ENCODE peak calls at places on chromosome 15, in eight cellular contexts. Y is uterus, W is mesothelial cell of epicardium, L is ascending aorta, T is adrenal gland, E is tibial artery, A is RWPE1, N is brain microvascular endothelial cell. J is an unnamed sample.

GRCh38 chr15:79811406-79812405 is 85.1 kb downstream of the MTHFS start:
- DNase-seq in Y (peak), W (no peak), L (no peak), T (peak), E (peak), A (peak), N (no peak), J (no peak)

GRCh38 chr15:38217181-38217580 is 35.5 kb upstream of the SPRED1 start:
- DNase-seq in Y (no peak), W (no peak), L (no peak), T (no peak), E (no peak), A (peak), N (peak), J (no peak)

GRCh38 chr15:69537085-69537484 is 84.5 kb downstream of the RPLP1 start:
- DNase-seq in Y (no peak), W (no peak), L (no peak), T (no peak), E (no peak), A (no peak), N (no peak), J (no peak)

GRCh38 chr15:27730878-27731277 is 368.2 kb downstream of the OCA2 start:
- DNase-seq in Y (no peak), W (no peak), L (no peak), T (no peak), E (no peak), A (no peak), N (no peak), J (no peak)

GRCh38 chr15:58066042-58066867 is 744 bp upstream of the ALDH1A2 start:
- DNase-seq in Y (peak), W (peak), L (peak), T (peak), E (peak), A (peak), N (peak), J (peak)

GRCh38 chr15:29097971-29098370 is 171.7 kb downstream of the NSMCE3 start:
- DNase-seq in Y (no peak), W (no peak), L (no peak), T (no peak), E (peak), A (no peak), N (no peak), J (no peak)

GRCh38 chr15:36882487-36883108 is 217.8 kb downstream of the MEIS2 start:
- DNase-seq in Y (no peak), W (no peak), L (no peak), T (no peak), E (no peak), A (no peak), N (no peak), J (no peak)

GRCh38 chr15:78930577-78931388 is 14.1 kb downstream of the CTSH start:
- DNase-seq in Y (no peak), W (no peak), L (no peak), T (peak), E (no peak), A (peak), N (peak), J (no peak)

GRCh38 chr15:68517285-68517711 is 61.5 kb upstream of the CORO2B start:
- DNase-seq in Y (no peak), W (no peak), L (peak), T (no peak), E (peak), A (no peak), N (no peak), J (no peak)

GRCh38 chr15:28098766-28099554 is at the start of gene OCA2:
- DNase-seq in Y (no peak), W (peak), L (peak), T (peak), E (peak), A (no peak), N (no peak), J (peak)

GRCh38 chr15:70033529-70034140 is 64.1 kb downstream of the TLE3 start:
- DNase-seq in Y (peak), W (no peak), L (no peak), T (peak), E (peak), A (peak), N (peak), J (no peak)

GRCh38 chr15:98858610-98859023 is 149.0 kb downstream of the PGPEP1L start:
- DNase-seq in Y (no peak), W (no peak), L (no peak), T (no peak), E (no peak), A (no peak), N (no peak), J (no peak)

GRCh38 chr15:70165811-70166284 is 68.1 kb upstream of the TLE3 start:
- DNase-seq in Y (peak), W (no peak), L (peak), T (peak), E (peak), A (no peak), N (no peak), J (no peak)

GRCh38 chr15:85756411-85757072 is 38.2 kb downstream of the KLHL25 start:
- DNase-seq in Y (peak), W (no peak), L (peak), T (no peak), E (peak), A (no peak), N (no peak), J (no peak)

GRCh38 chr15:71411538-71412482 is 296.5 kb downstream of the THSD4 start:
- DNase-seq in Y (peak), W (no peak), L (peak), T (no peak), E (peak), A (no peak), N (peak), J (peak)

DNA sequence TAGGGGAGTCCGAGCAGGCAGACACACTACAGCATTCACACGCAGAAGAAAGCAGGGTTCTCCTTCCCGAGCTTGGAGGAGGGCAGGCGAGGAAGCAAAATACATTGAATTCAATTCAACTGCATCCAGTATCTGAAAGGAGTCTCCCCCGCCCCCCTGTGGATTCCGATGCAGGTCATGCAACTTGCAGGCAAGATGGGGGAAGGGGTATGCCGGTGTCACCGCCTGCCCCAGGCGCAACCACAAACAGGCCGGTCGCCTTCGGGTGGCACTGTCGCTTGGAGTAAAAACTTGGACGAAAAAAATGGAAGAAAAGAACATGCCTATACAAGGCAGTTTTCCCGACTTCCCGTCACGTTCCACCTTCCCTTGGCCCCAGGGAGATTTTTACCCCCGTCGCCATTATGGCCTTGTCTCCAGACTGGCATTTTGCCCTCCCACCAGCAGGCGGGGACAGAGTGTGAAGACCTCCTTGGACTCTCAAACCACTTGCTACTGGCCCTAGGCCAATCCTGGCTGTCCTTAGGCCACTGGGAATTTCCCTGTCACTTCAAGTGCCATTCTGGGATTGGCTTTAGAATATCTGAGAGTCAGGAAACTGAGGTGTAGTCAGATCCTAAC is 1.6 kb upstream of the NTRK3 start:
- DNase-seq in Y (no peak), W (no peak), L (peak), T (peak), E (peak), A (no peak), N (no peak), J (no peak)
- TF ChIP-seq CTCF in Y (no peak), W (no peak), L (peak), T (no peak), E (peak), A (no peak), N (peak), J (no peak)

DNA sequence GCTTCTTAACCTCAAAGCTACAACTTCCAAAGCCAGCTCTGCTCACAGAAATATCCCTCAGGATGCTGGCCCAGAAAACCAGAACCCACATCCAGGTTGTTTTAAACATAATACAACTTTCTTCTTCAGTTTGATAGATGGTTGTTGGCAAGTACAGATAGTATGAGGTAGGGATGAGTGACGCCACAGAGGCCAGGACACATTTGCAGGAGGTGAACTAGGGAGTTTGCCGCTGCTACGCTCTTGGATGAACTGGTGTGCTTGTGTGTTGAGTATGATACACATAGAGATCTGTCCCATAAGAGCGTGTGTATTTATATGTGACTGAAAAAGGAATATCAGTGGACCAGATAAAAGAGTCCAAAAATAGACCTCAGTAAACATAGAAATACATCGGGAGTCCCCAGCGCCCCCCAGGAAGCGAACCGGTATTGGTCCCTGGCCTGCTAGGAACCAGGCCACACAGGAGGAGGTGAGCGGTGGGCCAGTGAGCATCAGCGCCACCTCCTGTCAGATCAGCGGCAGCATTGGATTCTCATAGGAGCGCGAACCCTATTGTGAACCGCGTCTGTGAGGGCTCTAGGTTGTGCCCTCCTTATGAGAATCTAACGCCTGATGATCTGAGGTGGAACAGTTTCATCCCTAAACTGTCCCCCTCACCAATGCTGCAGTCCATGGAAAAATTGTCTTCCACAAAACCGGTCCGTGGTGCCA is 98.0 kb downstream of the LRRK1 start:
- DNase-seq in Y (no peak), W (no peak), L (peak), T (no peak), E (no peak), A (no peak), N (no peak), J (peak)
- TF ChIP-seq CTCF in Y (no peak), W (no peak), L (no peak), T (no peak), E (no peak), A (peak), N (peak), J (no peak)

DNA sequence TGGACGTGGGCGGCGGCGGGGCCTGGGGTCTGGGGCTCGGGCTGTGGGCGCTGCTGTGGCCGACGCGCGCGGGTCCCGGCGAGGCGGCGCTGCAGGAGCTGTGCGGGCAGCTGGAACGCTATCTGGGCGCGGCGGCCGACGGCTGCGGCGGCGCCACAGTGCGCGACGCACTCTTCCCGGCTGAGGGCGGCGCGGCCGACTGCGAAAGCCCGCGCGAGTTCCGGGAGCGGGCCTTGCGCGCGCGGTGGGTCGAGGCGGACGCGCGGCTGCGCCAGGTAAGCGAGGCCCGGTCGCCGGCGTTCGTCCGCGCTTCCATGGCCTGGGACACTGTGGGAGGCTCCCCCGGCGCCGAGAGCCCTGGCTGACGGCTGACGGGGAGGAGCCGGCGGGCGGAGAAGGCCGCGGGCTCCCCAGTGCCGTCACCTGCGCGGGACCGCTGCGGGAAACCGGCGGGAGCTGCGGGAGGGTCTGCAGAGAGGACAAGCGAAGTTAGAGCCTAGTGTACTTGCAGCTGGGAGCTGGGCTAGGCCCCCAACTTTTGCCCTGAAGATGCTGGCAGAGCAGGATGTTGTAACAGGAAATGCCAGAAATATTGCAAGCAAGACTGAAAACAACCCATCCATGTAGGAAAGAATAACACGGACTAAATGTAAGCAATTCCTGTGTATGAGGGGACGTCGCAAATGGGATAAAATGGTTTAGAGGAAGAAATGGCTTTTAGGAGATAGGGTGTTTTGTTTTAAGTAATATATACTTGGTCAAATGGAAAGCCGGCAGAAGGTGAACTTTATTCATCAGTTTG is 834 bp downstream of the WHAMM start:
- DNase-seq in Y (peak), W (peak), L (no peak), T (peak), E (no peak), A (no peak), N (no peak), J (peak)
- TF ChIP-seq CTCF in Y (no peak), W (no peak), L (no peak), T (no peak), E (no peak), A (peak), N (no peak), J (no peak)

GRCh38 chr15:92149029-92149428 is 244.7 kb upstream of the ST8SIA2 start:
- DNase-seq in Y (no peak), W (no peak), L (no peak), T (no peak), E (no peak), A (no peak), N (no peak), J (no peak)
- TF ChIP-seq CTCF in Y (no peak), W (no peak), L (no peak), T (no peak), E (no peak), A (no peak), N (no peak), J (no peak)

DNA sequence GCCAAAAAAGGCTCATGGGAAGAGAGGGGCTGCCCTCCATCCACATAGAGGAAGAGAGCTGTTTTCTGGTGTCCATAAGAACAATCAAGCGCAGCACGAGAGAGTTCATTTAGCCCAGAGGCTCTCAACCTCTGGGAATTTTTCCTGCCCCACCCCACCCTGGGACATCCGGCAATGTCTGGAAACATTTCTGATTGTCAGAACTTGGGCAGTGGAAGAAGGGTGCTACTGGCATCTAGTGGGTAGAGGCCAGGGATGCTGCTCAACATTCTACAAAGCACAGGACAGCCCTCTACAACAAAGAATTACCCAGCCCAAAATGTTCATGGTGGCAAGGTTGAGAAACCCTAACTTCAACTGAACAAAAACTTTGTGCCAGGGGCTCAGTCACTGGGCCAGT is 92.9 kb downstream of the RAB11A start:
- DNase-seq in Y (no peak), W (no peak), L (no peak), T (peak), E (no peak), A (peak), N (no peak), J (no peak)
- TF ChIP-seq CTCF in Y (no peak), W (no peak), L (no peak), T (no peak), E (no peak), A (no peak), N (no peak), J (no peak)

GRCh38 chr15:41806291-41807181 is 21.4 kb upstream of the JMJD7 start:
- DNase-seq in Y (no peak), W (no peak), L (no peak), T (peak), E (no peak), A (peak), N (no peak), J (no peak)
- TF ChIP-seq CTCF in Y (no peak), W (no peak), L (no peak), T (no peak), E (no peak), A (no peak), N (peak), J (no peak)

GRCh38 chr15:74306801-74307217 is 60.6 kb downstream of the CYP11A1 start:
- DNase-seq in Y (no peak), W (no peak), L (no peak), T (no peak), E (no peak), A (no peak), N (no peak), J (no peak)

GRCh38 chr15:74305687-74306086 is 61.8 kb downstream of the CYP11A1 start:
- DNase-seq in Y (no peak), W (no peak), L (no peak), T (no peak), E (no peak), A (no peak), N (no peak), J (no peak)

GRCh38 chr15:74308643-74308945 is 58.9 kb downstream of the CYP11A1 start:
- DNase-seq in Y (no peak), W (no peak), L (no peak), T (no peak), E (no peak), A (no peak), N (no peak), J (no peak)

GRCh38 chr15:74304459-74304858 is 63.0 kb downstream of the CYP11A1 start:
- DNase-seq in Y (no peak), W (no peak), L (no peak), T (no peak), E (no peak), A (no peak), N (no peak), J (no peak)

DNA sequence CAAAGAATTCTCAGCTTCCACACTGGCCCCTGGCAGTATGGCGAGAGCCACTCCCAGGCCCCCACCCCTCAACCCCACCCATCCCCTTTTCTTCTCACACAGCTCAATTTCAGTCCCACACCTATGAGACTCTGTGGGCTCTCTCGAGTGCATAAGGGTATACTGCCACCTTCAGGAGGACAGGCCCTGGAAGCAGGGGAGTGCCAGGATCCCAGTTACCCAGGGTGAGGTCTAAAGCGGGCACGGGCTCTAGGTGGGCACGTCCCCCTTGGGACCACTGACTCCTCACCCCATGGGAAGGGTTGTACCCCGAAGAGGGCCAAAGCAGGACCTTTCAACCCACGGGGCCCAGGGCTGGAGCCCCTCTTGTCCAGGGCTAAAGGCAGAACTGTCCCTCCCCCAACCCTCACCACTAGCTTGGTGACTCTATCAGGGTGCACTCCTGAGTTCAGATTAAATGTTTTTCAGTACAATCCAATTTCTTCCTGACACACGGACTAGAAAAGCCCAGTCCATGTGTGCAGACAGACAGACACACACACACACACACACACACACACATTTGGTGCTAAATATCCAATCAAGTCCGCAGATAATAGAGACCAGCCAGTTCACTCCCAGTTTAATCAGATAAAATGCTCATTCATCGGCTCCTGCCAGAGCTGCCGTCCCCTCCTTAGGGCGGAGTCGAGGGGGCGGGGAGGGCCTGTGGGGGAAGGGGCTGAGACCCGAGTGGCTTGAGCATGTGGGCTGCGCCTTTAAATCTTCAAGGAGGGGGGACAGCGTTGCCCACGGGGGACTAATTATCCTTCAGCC is 59.4 kb downstream of the CYP11A1 start:
- DNase-seq in Y (peak), W (no peak), L (peak), T (peak), E (peak), A (peak), N (peak), J (peak)
- TF ChIP-seq CTCF in Y (peak), W (peak), L (peak), T (peak), E (peak), A (peak), N (peak), J (peak)

GRCh38 chr15:33146051-33146450 is 48.5 kb downstream of the FMN1 start:
- DNase-seq in Y (no peak), W (no peak), L (no peak), T (no peak), E (no peak), A (no peak), N (no peak), J (no peak)

GRCh38 chr15:33142708-33143107 is 51.8 kb downstream of the FMN1 start:
- DNase-seq in Y (no peak), W (no peak), L (no peak), T (no peak), E (no peak), A (no peak), N (no peak), J (no peak)

GRCh38 chr15:33149919-33150318 is 44.6 kb downstream of the FMN1 start:
- DNase-seq in Y (no peak), W (no peak), L (no peak), T (no peak), E (no peak), A (no peak), N (no peak), J (no peak)

GRCh38 chr15:33148129-33148850 is 46.2 kb downstream of the FMN1 start:
- DNase-seq in Y (no peak), W (no peak), L (no peak), T (no peak), E (no peak), A (no peak), N (no peak), J (no peak)

DNA sequence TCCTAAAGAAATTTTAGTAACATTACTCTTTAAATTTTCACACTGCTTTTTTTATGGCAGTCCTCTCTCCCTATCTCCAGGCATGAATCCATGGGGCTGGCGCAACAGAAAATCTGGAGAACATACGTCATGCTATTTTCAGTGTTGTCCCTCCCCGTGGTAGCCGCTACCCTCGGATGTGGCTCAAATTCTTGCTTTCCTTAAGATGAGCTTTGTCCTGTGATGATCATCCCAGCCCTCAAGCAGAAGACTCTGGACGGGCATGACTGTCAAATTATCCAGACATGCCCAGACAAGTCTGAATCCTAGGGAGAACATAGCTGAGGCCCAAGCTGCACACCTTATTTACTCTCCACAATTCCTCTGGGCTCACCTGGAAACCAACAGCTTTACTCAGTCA is 49.1 kb downstream of the FMN1 start:
- DNase-seq in Y (no peak), W (no peak), L (no peak), T (no peak), E (no peak), A (peak), N (no peak), J (no peak)
- TF ChIP-seq CTCF in Y (no peak), W (no peak), L (no peak), T (no peak), E (no peak), A (no peak), N (no peak), J (no peak)

GRCh38 chr15:95875141-95875643 is 455.3 kb upstream of the NR2F2 start:
- DNase-seq in Y (no peak), W (no peak), L (peak), T (peak), E (peak), A (peak), N (peak), J (no peak)
- TF ChIP-seq CTCF in Y (no peak), W (no peak), L (no peak), T (no peak), E (no peak), A (no peak), N (no peak), J (no peak)

J was measured in colonic mucosa.